ENCODE peak calls at places on chromosomes 13 and 19, in eight cellular contexts. M is NCI-H1436, V is AG20443, G is adrenal gland, N is nucleus accumbens, D is keratinocyte, X is OCI-M1, I is thoracic aorta. Q is an unnamed sample.

GRCh38 chr19:51531349-51532315 is at the start of gene SIGLEC6:
- DNase-seq in V (no peak), G (peak), X (peak), D (no peak), I (no peak), N (no peak), M (no peak), Q (peak)

GRCh38 chr13:102726430-102726829 is 31.6 kb upstream of the METTL21C start:
- DNase-seq in I (no peak), G (no peak), V (no peak), X (peak), D (no peak), N (no peak), M (no peak), Q (no peak)

GRCh38 chr13:62482351-62482750 is 1066.7 kb upstream of the PCDH20 start:
- DNase-seq in N (no peak), V (no peak), I (no peak), D (no peak), X (no peak), G (no peak), M (no peak), Q (no peak)

GRCh38 chr13:95136638-95137037 is 164.6 kb downstream of the ABCC4 start:
- DNase-seq in I (no peak), D (no peak), V (no peak), N (no peak), M (no peak), G (no peak), X (no peak), Q (no peak)

GRCh38 chr19:2287585-2287984 is 5.6 kb upstream of the PEAK3 start:
- DNase-seq in M (no peak), N (no peak), V (no peak), X (no peak), D (no peak), G (no peak), I (no peak), Q (no peak)

GRCh38 chr13:46761866-46762265 is 35.1 kb downstream of the ESD start:
- DNase-seq in X (no peak), G (no peak), N (no peak), I (no peak), V (no peak), D (no peak), M (no peak), Q (peak)

GRCh38 chr13:36776175-36776574 is 42.8 kb upstream of the RFXAP start:
- DNase-seq in N (no peak), V (no peak), D (no peak), G (no peak), I (no peak), X (peak), M (no peak), Q (no peak)

GRCh38 chr19:55340784-55341147 is 1.1 kb downstream of the KMT5C start:
- DNase-seq in I (no peak), G (no peak), X (peak), D (no peak), N (no peak), V (no peak), M (no peak), Q (no peak)

GRCh38 chr13:42990147-42990990 is 1.7 kb downstream of the EPSTI1 start:
- DNase-seq in G (no peak), D (no peak), I (no peak), V (peak), X (peak), N (no peak), M (peak), Q (no peak)

GRCh38 chr13:27379694-27380596 is 44.5 kb upstream of the GTF3A start:
- DNase-seq in N (no peak), I (no peak), G (peak), V (peak), X (peak), D (no peak), M (peak), Q (peak)

GRCh38 chr19:12247644-12248222 is 47.0 kb downstream of the ZNF44 start:
- DNase-seq in M (no peak), G (no peak), V (no peak), N (no peak), D (no peak), X (no peak), I (no peak), Q (no peak)

GRCh38 chr13:93690139-93690538 is 463.5 kb downstream of the GPC6 start:
- DNase-seq in N (no peak), V (peak), X (peak), G (no peak), M (no peak), I (no peak), D (no peak), Q (peak)

GRCh38 chr19:54608205-54608604 is 14.8 kb downstream of the LILRA1 start:
- DNase-seq in X (no peak), D (no peak), G (no peak), I (no peak), M (no peak), V (no peak), N (no peak), Q (no peak)

GRCh38 chr13:73870970-73871935 is 263.0 kb downstream of the KLF12 start:
- DNase-seq in G (peak), M (no peak), D (no peak), I (no peak), V (peak), X (peak), N (no peak), Q (no peak)

GRCh38 chr13:38990693-38991092 is at the start of gene STOML3:
- DNase-seq in M (no peak), I (no peak), D (no peak), G (no peak), X (peak), N (no peak), V (no peak), Q (no peak)

GRCh38 chr19:16369664-16370576 is 45.3 kb downstream of the KLF2 start:
- DNase-seq in X (no peak), D (no peak), I (no peak), G (no peak), N (no peak), V (no peak), M (no peak), Q (no peak)

Q was measured in mucosa of gallbladder.